ENCODE peak calls at places on chromosome 14, in ten cellular contexts. C, O, U, G, H, M, Q, K, D and W are unnamed samples.

GRCh38 chr14:24876009-24876690 is 173.8 kb downstream of the STXBP6 start:
- DNase-seq in H (no peak), D (no peak), Q (no peak), G (no peak), O (no peak), K (no peak), U (no peak), M (no peak), C (no peak), W (no peak)

GRCh38 chr14:85596562-85596961 is 66.6 kb downstream of the FLRT2 start:
- DNase-seq in D (peak; percentile 55), M (no peak), Q (no peak), O (no peak), U (no peak), K (no peak), G (peak; percentile 84), H (no peak), C (no peak), W (no peak)

GRCh38 chr14:56821177-56821576 is 10.9 kb upstream of the OTX2 start:
- DNase-seq in G (no peak), H (no peak), O (no peak), M (no peak), C (no peak), K (no peak), U (no peak), Q (no peak), D (no peak), W (no peak)

GRCh38 chr14:61451891-61452400 is 130.6 kb downstream of the PRKCH start:
- DNase-seq in U (no peak), O (no peak), Q (no peak), D (no peak), G (no peak), K (no peak), M (no peak), C (no peak), H (no peak), W (no peak)

GRCh38 chr14:66425402-66425801 is 60.8 kb upstream of the CCDC196 start:
- DNase-seq in D (no peak), O (no peak), U (no peak), Q (no peak), G (no peak), C (no peak), M (no peak), H (no peak), K (no peak), W (no peak)

GRCh38 chr14:76136476-76137160 is 15.1 kb upstream of the GPATCH2L start:
- DNase-seq in U (no peak), H (no peak), D (no peak), O (no peak), C (no peak), K (no peak), G (no peak), M (no peak), Q (no peak), W (no peak)

GRCh38 chr14:59103396-59103795 is 85.1 kb upstream of the DAAM1 start:
- DNase-seq in K (peak; percentile 44), C (no peak), G (no peak), O (no peak), U (no peak), D (no peak), M (no peak), Q (no peak), H (no peak), W (no peak)

GRCh38 chr14:70013269-70013873 is 134.2 kb downstream of the SMOC1 start:
- DNase-seq in D (no peak), H (peak; percentile 19), U (no peak), O (peak; percentile 59), Q (peak; percentile 72), C (no peak), M (peak; percentile 72), K (peak; percentile 66), G (no peak), W (no peak)

GRCh38 chr14:74333909-74334308 is 14.4 kb upstream of the VRTN start:
- DNase-seq in K (peak; percentile 90), C (no peak), O (no peak), H (no peak), D (no peak), U (no peak), G (no peak), Q (no peak), M (no peak), W (no peak)

GRCh38 chr14:63727736-63728728 is at the start of gene SGPP1:
- DNase-seq in O (peak; percentile 91), Q (peak; percentile 81), G (peak; percentile 80), D (peak; percentile 42), K (peak; percentile 60), M (peak; percentile 84), U (peak; percentile 89), C (peak; percentile 73), H (peak; percentile 86), W (peak; percentile 93)

GRCh38 chr14:58947816-58948440 is 240.5 kb upstream of the DAAM1 start:
- DNase-seq in O (no peak), D (no peak), U (no peak), H (no peak), G (no peak), M (peak; percentile 13), Q (peak; percentile 20), K (peak; percentile 30), C (no peak), W (no peak)

GRCh38 chr14:100825691-100826331 is at the start of gene MEG3:
- DNase-seq in H (no peak), U (no peak), G (no peak), K (peak; percentile 91), D (no peak), M (no peak), O (no peak), Q (peak; percentile 23), C (no peak), W (peak; percentile 75)

GRCh38 chr14:79543966-79544365 is 667.3 kb downstream of the DIO2 start:
- DNase-seq in U (no peak), K (peak; percentile 91), M (peak; percentile 43), O (no peak), Q (peak; percentile 2), G (no peak), C (no peak), H (no peak), D (no peak), W (no peak)

GRCh38 chr14:74980746-74981661 is 21.7 kb upstream of the EIF2B2 start:
- DNase-seq in Q (no peak), H (no peak), K (peak; percentile 89), G (no peak), C (no peak), O (no peak), U (no peak), D (no peak), M (peak; percentile 16), W (peak; percentile 72)

GRCh38 chr14:103071544-103072251 is 12.3 kb upstream of the LBHD2 start:
- DNase-seq in D (no peak), O (no peak), H (no peak), C (no peak), Q (no peak), K (no peak), U (no peak), M (no peak), G (no peak), W (peak; percentile 84)

GRCh38 chr14:33564774-33565630 is 385.9 kb downstream of the EGLN3 start:
- DNase-seq in G (no peak), O (no peak), M (no peak), U (no peak), H (peak; percentile 2), C (no peak), K (peak; percentile 83), D (no peak), Q (no peak), W (no peak)

GRCh38 chr14:28157887-28158791 is 608.4 kb upstream of the FOXG1 start:
- DNase-seq in M (no peak), D (no peak), O (no peak), G (no peak), H (no peak), U (no peak), Q (no peak), K (no peak), C (no peak), W (peak; percentile 57)

GRCh38 chr14:32567543-32568384 is 238.7 kb downstream of the AKAP6 start:
- DNase-seq in G (no peak), Q (no peak), D (no peak), O (no peak), U (no peak), H (no peak), C (no peak), M (no peak), K (peak; percentile 57), W (no peak)